ENCODE peak calls at places on chromosomes 5 and 9, in five cellular contexts. One of them, this sample, is unnamed.

GRCh38 chr5:131064669-131065371 is 100.2 kb downstream of the HINT1 start:
- DNase-seq in caudate nucleus: no peak
- DNase-seq in substantia nigra: no peak
- DNase-seq in right cardiac atrium: no peak
- DNase-seq in breast epithelium: no peak
- DNase-seq in this sample: no peak

GRCh38 chr9:14342746-14343145 is 28.8 kb upstream of the NFIB start:
- DNase-seq in right cardiac atrium: no peak
- DNase-seq in substantia nigra: no peak
- DNase-seq in caudate nucleus: no peak
- DNase-seq in breast epithelium: no peak
- DNase-seq in this sample: no peak

GRCh38 chr5:139637438-139638089 is 10.6 kb upstream of the CXXC5 start:
- DNase-seq in right cardiac atrium: peak; percentile 91
- DNase-seq in breast epithelium: peak; percentile 84
- DNase-seq in caudate nucleus: peak; percentile 77
- DNase-seq in substantia nigra: peak; percentile 60
- DNase-seq in this sample: peak; percentile 90

GRCh38 chr9:137458194-137459146 is 664 bp downstream of the NSMF start:
- DNase-seq in breast epithelium: no peak
- DNase-seq in caudate nucleus: peak; percentile 64
- DNase-seq in right cardiac atrium: peak; percentile 39
- DNase-seq in substantia nigra: peak; percentile 65
- DNase-seq in this sample: peak; percentile 12

GRCh38 chr5:78758169-78758839 is 109.7 kb upstream of the LHFPL2 start:
- DNase-seq in substantia nigra: no peak
- DNase-seq in right cardiac atrium: no peak
- DNase-seq in breast epithelium: no peak
- DNase-seq in caudate nucleus: no peak
- DNase-seq in this sample: no peak

GRCh38 chr5:6843821-6844220 is 130.6 kb downstream of the TENT4A start:
- DNase-seq in caudate nucleus: no peak
- DNase-seq in breast epithelium: no peak
- DNase-seq in right cardiac atrium: no peak
- DNase-seq in substantia nigra: no peak
- DNase-seq in this sample: no peak

GRCh38 chr5:67209141-67209771 is 12.7 kb upstream of the CD180 start:
- DNase-seq in right cardiac atrium: no peak
- DNase-seq in breast epithelium: peak; percentile 63
- DNase-seq in caudate nucleus: peak; percentile 35
- DNase-seq in substantia nigra: peak; percentile 30
- DNase-seq in this sample: no peak

GRCh38 chr5:131795879-131796792 is 681 bp downstream of the FNIP1 start:
- DNase-seq in caudate nucleus: peak; percentile 72
- DNase-seq in right cardiac atrium: peak; percentile 85
- DNase-seq in substantia nigra: peak; percentile 29
- DNase-seq in breast epithelium: peak; percentile 80
- DNase-seq in this sample: peak; percentile 78

GRCh38 chr5:31361234-31361633 is 167.7 kb downstream of the CDH6 start:
- DNase-seq in caudate nucleus: no peak
- DNase-seq in right cardiac atrium: no peak
- DNase-seq in breast epithelium: no peak
- DNase-seq in substantia nigra: no peak
- DNase-seq in this sample: no peak

GRCh38 chr5:135999396-136000139 is 29.2 kb upstream of the TGFBI start:
- DNase-seq in right cardiac atrium: no peak
- DNase-seq in substantia nigra: no peak
- DNase-seq in caudate nucleus: no peak
- DNase-seq in breast epithelium: no peak
- DNase-seq in this sample: no peak

GRCh38 chr5:87268126-87268969 is 665 bp downstream of the RASA1 start:
- DNase-seq in substantia nigra: peak; percentile 45
- DNase-seq in right cardiac atrium: peak; percentile 70
- DNase-seq in caudate nucleus: peak; percentile 91
- DNase-seq in breast epithelium: peak; percentile 61
- DNase-seq in this sample: peak; percentile 73

GRCh38 chr5:134503088-134503936 is 22.2 kb upstream of the JADE2 start:
- DNase-seq in caudate nucleus: no peak
- DNase-seq in breast epithelium: no peak
- DNase-seq in right cardiac atrium: peak; percentile 88
- DNase-seq in substantia nigra: no peak
- DNase-seq in this sample: peak; percentile 64

GRCh38 chr5:150860422-150860821 is 14.1 kb downstream of the IRGM start:
- DNase-seq in right cardiac atrium: no peak
- DNase-seq in caudate nucleus: no peak
- DNase-seq in substantia nigra: no peak
- DNase-seq in breast epithelium: no peak
- DNase-seq in this sample: no peak

GRCh38 chr5:36631161-36631560 is 24.8 kb downstream of the SLC1A3 start:
- DNase-seq in substantia nigra: no peak
- DNase-seq in breast epithelium: no peak
- DNase-seq in caudate nucleus: no peak
- DNase-seq in right cardiac atrium: no peak
- DNase-seq in this sample: no peak

GRCh38 chr5:140214831-140215230 is 39.8 kb downstream of the CYSTM1 start:
- DNase-seq in substantia nigra: no peak
- DNase-seq in breast epithelium: no peak
- DNase-seq in caudate nucleus: no peak
- DNase-seq in right cardiac atrium: no peak
- DNase-seq in this sample: no peak

GRCh38 chr5:124446125-124446524 is 300.3 kb downstream of the ZNF608 start:
- DNase-seq in caudate nucleus: no peak
- DNase-seq in substantia nigra: no peak
- DNase-seq in right cardiac atrium: no peak
- DNase-seq in breast epithelium: no peak
- DNase-seq in this sample: no peak

GRCh38 chr9:87497604-87498045 is at the start of gene DAPK1:
- DNase-seq in breast epithelium: no peak
- DNase-seq in right cardiac atrium: peak; percentile 63
- DNase-seq in caudate nucleus: peak; percentile 72
- DNase-seq in substantia nigra: no peak
- DNase-seq in this sample: peak; percentile 60

GRCh38 chr9:74117731-74118130 is 379.4 kb upstream of the RORB start:
- DNase-seq in caudate nucleus: no peak
- DNase-seq in breast epithelium: no peak
- DNase-seq in right cardiac atrium: no peak
- DNase-seq in substantia nigra: no peak
- DNase-seq in this sample: no peak

GRCh38 chr5:80191991-80192398 is 63.9 kb downstream of the SERINC5 start:
- DNase-seq in right cardiac atrium: peak; percentile 44
- DNase-seq in breast epithelium: no peak
- DNase-seq in caudate nucleus: peak; percentile 55
- DNase-seq in substantia nigra: peak; percentile 25
- DNase-seq in this sample: peak; percentile 65

GRCh38 chr5:132089363-132089762 is 15.8 kb downstream of the CSF2 start:
- DNase-seq in right cardiac atrium: no peak
- DNase-seq in caudate nucleus: no peak
- DNase-seq in substantia nigra: no peak
- DNase-seq in breast epithelium: no peak
- DNase-seq in this sample: no peak

GRCh38 chr5:130687085-130687733 is 477.8 kb downstream of the HINT1 start:
- DNase-seq in breast epithelium: no peak
- DNase-seq in caudate nucleus: no peak
- DNase-seq in right cardiac atrium: no peak
- DNase-seq in substantia nigra: no peak
- DNase-seq in this sample: no peak

GRCh38 chr5:132011561-132012384 is at the start of gene ACSL6:
- DNase-seq in right cardiac atrium: peak; percentile 28
- DNase-seq in caudate nucleus: peak; percentile 50
- DNase-seq in substantia nigra: no peak
- DNase-seq in breast epithelium: no peak
- DNase-seq in this sample: no peak

GRCh38 chr9:34579819-34580185 is 9.7 kb downstream of the CNTFR start:
- DNase-seq in substantia nigra: no peak
- DNase-seq in right cardiac atrium: no peak
- DNase-seq in caudate nucleus: no peak
- DNase-seq in breast epithelium: no peak
- DNase-seq in this sample: no peak

GRCh38 chr9:31304576-31304975 is 1079.9 kb upstream of the ACO1 start:
- DNase-seq in caudate nucleus: no peak
- DNase-seq in substantia nigra: no peak
- DNase-seq in breast epithelium: no peak
- DNase-seq in right cardiac atrium: no peak
- DNase-seq in this sample: no peak

GRCh38 chr5:147857302-147858129 is 21.0 kb upstream of the SCGB3A2 start:
- DNase-seq in caudate nucleus: peak; percentile 6
- DNase-seq in substantia nigra: no peak
- DNase-seq in breast epithelium: peak; percentile 73
- DNase-seq in right cardiac atrium: peak; percentile 43
- DNase-seq in this sample: peak; percentile 42

GRCh38 chr5:943201-943873 is 50.7 kb downstream of the TRIP13 start:
- DNase-seq in right cardiac atrium: no peak
- DNase-seq in breast epithelium: no peak
- DNase-seq in substantia nigra: no peak
- DNase-seq in caudate nucleus: no peak
- DNase-seq in this sample: no peak

GRCh38 chr5:152007556-152007955 is 82.9 kb upstream of the GLRA1 start:
- DNase-seq in caudate nucleus: no peak
- DNase-seq in right cardiac atrium: no peak
- DNase-seq in breast epithelium: no peak
- DNase-seq in substantia nigra: no peak
- DNase-seq in this sample: no peak

GRCh38 chr9:113966394-113966793 is 90.3 kb downstream of the ZNF618 start:
- DNase-seq in right cardiac atrium: peak; percentile 57
- DNase-seq in substantia nigra: no peak
- DNase-seq in caudate nucleus: no peak
- DNase-seq in breast epithelium: no peak
- DNase-seq in this sample: no peak

GRCh38 chr5:57745676-57746075 is 263.1 kb upstream of the ACTBL2 start:
- DNase-seq in caudate nucleus: no peak
- DNase-seq in right cardiac atrium: no peak
- DNase-seq in substantia nigra: no peak
- DNase-seq in breast epithelium: no peak
- DNase-seq in this sample: no peak

GRCh38 chr9:136220017-136220729 is 15.2 kb upstream of the LHX3 start:
- DNase-seq in substantia nigra: no peak
- DNase-seq in breast epithelium: no peak
- DNase-seq in caudate nucleus: no peak
- DNase-seq in right cardiac atrium: no peak
- DNase-seq in this sample: no peak

GRCh38 chr9:127187231-127187956 is 65.0 kb upstream of the ANGPTL2 start:
- DNase-seq in breast epithelium: no peak
- DNase-seq in substantia nigra: no peak
- DNase-seq in caudate nucleus: no peak
- DNase-seq in right cardiac atrium: peak; percentile 82
- DNase-seq in this sample: peak; percentile 61

GRCh38 chr9:113488490-113488889 is 25.0 kb downstream of the RGS3 start:
- DNase-seq in caudate nucleus: no peak
- DNase-seq in right cardiac atrium: no peak
- DNase-seq in substantia nigra: no peak
- DNase-seq in breast epithelium: no peak
- DNase-seq in this sample: peak; percentile 71

GRCh38 chr5:110625376-110625999 is 101.0 kb downstream of the TMEM232 start:
- DNase-seq in breast epithelium: no peak
- DNase-seq in right cardiac atrium: no peak
- DNase-seq in substantia nigra: no peak
- DNase-seq in caudate nucleus: no peak
- DNase-seq in this sample: no peak

GRCh38 chr5:166909926-166910325 is 1381.5 kb upstream of the WWC1 start:
- DNase-seq in substantia nigra: no peak
- DNase-seq in right cardiac atrium: no peak
- DNase-seq in breast epithelium: no peak
- DNase-seq in caudate nucleus: no peak
- DNase-seq in this sample: no peak

GRCh38 chr5:2851895-2852294 is 100.4 kb upstream of the IRX2 start:
- DNase-seq in substantia nigra: no peak
- DNase-seq in right cardiac atrium: no peak
- DNase-seq in breast epithelium: no peak
- DNase-seq in caudate nucleus: no peak
- DNase-seq in this sample: no peak

GRCh38 chr5:137097203-137097602 is 401.9 kb downstream of the SPOCK1 start:
- DNase-seq in caudate nucleus: no peak
- DNase-seq in breast epithelium: no peak
- DNase-seq in right cardiac atrium: no peak
- DNase-seq in substantia nigra: no peak
- DNase-seq in this sample: no peak

GRCh38 chr5:157252741-157253465 is 13.0 kb upstream of the CYFIP2 start:
- DNase-seq in caudate nucleus: no peak
- DNase-seq in right cardiac atrium: peak; percentile 20
- DNase-seq in substantia nigra: no peak
- DNase-seq in breast epithelium: no peak
- DNase-seq in this sample: no peak
- H3K27ac ChIP-seq in caudate nucleus: no peak overlapping the region
- H3K27ac ChIP-seq in right cardiac atrium: no peak overlapping the region
- H3K27ac ChIP-seq in substantia nigra: no peak overlapping the region
- H3K27ac ChIP-seq in breast epithelium: no peak overlapping the region
- H3K27ac ChIP-seq in this sample: peak overlapping the region; percentile 63

GRCh38 chr5:34717426-34718327 is 61.5 kb downstream of the RAI14 start:
- DNase-seq in caudate nucleus: no peak
- DNase-seq in substantia nigra: no peak
- DNase-seq in right cardiac atrium: no peak
- DNase-seq in breast epithelium: no peak
- DNase-seq in this sample: no peak
- H3K27ac ChIP-seq in caudate nucleus: no peak overlapping the region
- H3K27ac ChIP-seq in substantia nigra: no peak overlapping the region
- H3K27ac ChIP-seq in right cardiac atrium: peak overlapping the region; percentile 26
- H3K27ac ChIP-seq in breast epithelium: no peak overlapping the region
- H3K27ac ChIP-seq in this sample: no peak overlapping the region

DNA sequence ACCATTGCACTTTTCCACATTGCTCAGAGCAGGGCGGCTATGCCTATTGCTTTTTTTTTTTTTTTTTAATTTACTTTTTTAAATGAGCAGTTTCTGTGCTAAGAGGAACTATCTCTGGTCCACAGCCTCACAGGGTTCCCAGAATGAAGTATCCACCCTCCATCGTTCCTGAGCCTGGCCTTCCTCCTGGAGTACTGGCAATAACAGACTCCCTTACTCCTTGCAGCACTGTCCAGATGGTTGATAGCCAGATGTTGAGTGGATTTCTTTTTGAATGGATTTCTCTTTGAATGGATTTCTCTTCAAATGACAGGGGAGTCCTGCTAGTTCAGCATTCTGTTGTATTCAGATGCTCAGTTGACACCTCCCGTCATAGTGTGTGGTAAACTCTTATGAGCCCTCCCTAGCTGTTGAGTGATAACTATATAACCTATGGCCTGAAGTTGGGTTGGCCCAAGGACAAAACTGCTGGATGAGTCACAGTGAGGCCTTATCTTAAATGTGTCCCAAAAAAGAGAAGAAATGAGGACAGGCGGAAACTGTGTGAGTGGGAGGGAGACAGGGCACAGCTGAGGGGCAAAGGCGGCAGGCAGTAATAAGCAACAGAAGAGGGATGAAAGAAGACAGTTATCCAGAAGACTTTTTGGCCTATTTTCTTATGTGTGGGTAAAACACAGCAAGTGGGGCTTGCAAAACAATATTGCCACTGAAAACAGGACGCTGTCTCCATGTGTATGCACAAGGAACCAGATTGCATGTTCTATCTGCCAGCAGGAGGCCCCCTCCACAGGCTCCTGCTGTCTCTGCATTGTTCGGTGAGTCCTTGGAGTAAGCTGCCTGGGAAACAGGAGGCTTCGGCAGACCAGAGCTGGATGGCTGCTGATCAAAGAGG is 209.5 kb upstream of the S1PR3 start:
- DNase-seq in substantia nigra: no peak
- DNase-seq in caudate nucleus: no peak
- DNase-seq in breast epithelium: no peak
- DNase-seq in right cardiac atrium: peak; percentile 73
- DNase-seq in this sample: peak; percentile 48
- H3K27ac ChIP-seq in substantia nigra: no peak overlapping the region
- H3K27ac ChIP-seq in caudate nucleus: no peak overlapping the region
- H3K27ac ChIP-seq in breast epithelium: no peak overlapping the region
- H3K27ac ChIP-seq in right cardiac atrium: peak overlapping the region; percentile 83
- H3K27ac ChIP-seq in this sample: peak overlapping the region; percentile 64

GRCh38 chr5:177491429-177491945 is 5.9 kb downstream of the PDLIM7 start:
- DNase-seq in substantia nigra: no peak
- DNase-seq in breast epithelium: no peak
- DNase-seq in right cardiac atrium: no peak
- DNase-seq in caudate nucleus: no peak
- DNase-seq in this sample: no peak
- H3K27ac ChIP-seq in substantia nigra: no peak overlapping the region
- H3K27ac ChIP-seq in breast epithelium: peak overlapping the region; percentile 68
- H3K27ac ChIP-seq in right cardiac atrium: no peak overlapping the region
- H3K27ac ChIP-seq in caudate nucleus: no peak overlapping the region
- H3K27ac ChIP-seq in this sample: no peak overlapping the region